ENCODE peak calls at places on chromosomes 13 and 19, in ten cellular contexts. One of them, this sample, is unnamed.

GRCh38 chr19:27764186-27764804 is 1448.7 kb downstream of the UQCRFS1 start:
- DNase-seq in T47D: no peak
- DNase-seq in dermis microvascular lymphatic vessel endothelial cell: no peak
- DNase-seq in HS-27A: no peak
- DNase-seq in NCI-H1092 treated with DMSO at 0.1 percent for 48 hours: no peak
- DNase-seq in COR-L47: no peak
- DNase-seq in bronchial epithelial cell: no peak
- DNase-seq in EH: no peak
- DNase-seq in sciatic nerve: peak
- DNase-seq in C1 segment of cervical spinal cord: no peak
- DNase-seq in this sample: no peak

GRCh38 chr19:23799321-23799720 is 40.6 kb upstream of the ZNF681 start:
- DNase-seq in sciatic nerve: no peak
- DNase-seq in NCI-H1092 treated with DMSO at 0.1 percent for 48 hours: peak
- DNase-seq in dermis microvascular lymphatic vessel endothelial cell: peak
- DNase-seq in HS-27A: no peak
- DNase-seq in COR-L47: no peak
- DNase-seq in bronchial epithelial cell: no peak
- DNase-seq in EH: no peak
- DNase-seq in T47D: no peak
- DNase-seq in C1 segment of cervical spinal cord: no peak
- DNase-seq in this sample: no peak

GRCh38 chr13:75357576-75358295 is 124.2 kb downstream of the TBC1D4 start:
- DNase-seq in HS-27A: no peak
- DNase-seq in NCI-H1092 treated with DMSO at 0.1 percent for 48 hours: peak
- DNase-seq in T47D: peak
- DNase-seq in dermis microvascular lymphatic vessel endothelial cell: peak
- DNase-seq in bronchial epithelial cell: peak
- DNase-seq in sciatic nerve: no peak
- DNase-seq in C1 segment of cervical spinal cord: no peak
- DNase-seq in EH: peak
- DNase-seq in COR-L47: peak
- DNase-seq in this sample: peak

GRCh38 chr13:97142452-97142851 is 79.7 kb upstream of the MBNL2 start:
- DNase-seq in sciatic nerve: no peak
- DNase-seq in NCI-H1092 treated with DMSO at 0.1 percent for 48 hours: no peak
- DNase-seq in HS-27A: no peak
- DNase-seq in C1 segment of cervical spinal cord: no peak
- DNase-seq in COR-L47: no peak
- DNase-seq in EH: no peak
- DNase-seq in dermis microvascular lymphatic vessel endothelial cell: no peak
- DNase-seq in bronchial epithelial cell: no peak
- DNase-seq in T47D: peak
- DNase-seq in this sample: peak

GRCh38 chr13:99281811-99282263 is 23.7 kb upstream of the GPR18 start:
- DNase-seq in NCI-H1092 treated with DMSO at 0.1 percent for 48 hours: no peak
- DNase-seq in bronchial epithelial cell: no peak
- DNase-seq in EH: no peak
- DNase-seq in COR-L47: no peak
- DNase-seq in sciatic nerve: peak
- DNase-seq in HS-27A: no peak
- DNase-seq in T47D: no peak
- DNase-seq in C1 segment of cervical spinal cord: no peak
- DNase-seq in dermis microvascular lymphatic vessel endothelial cell: no peak
- DNase-seq in this sample: no peak

GRCh38 chr13:109744512-109745051 is 41.8 kb downstream of the IRS2 start:
- DNase-seq in EH: peak
- DNase-seq in bronchial epithelial cell: no peak
- DNase-seq in NCI-H1092 treated with DMSO at 0.1 percent for 48 hours: peak
- DNase-seq in COR-L47: peak
- DNase-seq in sciatic nerve: no peak
- DNase-seq in T47D: peak
- DNase-seq in C1 segment of cervical spinal cord: no peak
- DNase-seq in HS-27A: no peak
- DNase-seq in dermis microvascular lymphatic vessel endothelial cell: no peak
- DNase-seq in this sample: no peak

GRCh38 chr13:26112843-26113242 is 61.0 kb upstream of the SHISA2 start:
- DNase-seq in T47D: peak
- DNase-seq in HS-27A: no peak
- DNase-seq in sciatic nerve: no peak
- DNase-seq in COR-L47: no peak
- DNase-seq in NCI-H1092 treated with DMSO at 0.1 percent for 48 hours: no peak
- DNase-seq in EH: no peak
- DNase-seq in dermis microvascular lymphatic vessel endothelial cell: no peak
- DNase-seq in C1 segment of cervical spinal cord: no peak
- DNase-seq in bronchial epithelial cell: peak
- DNase-seq in this sample: no peak

GRCh38 chr13:99322297-99323103 is 15.3 kb upstream of the GPR183 start:
- DNase-seq in NCI-H1092 treated with DMSO at 0.1 percent for 48 hours: no peak
- DNase-seq in HS-27A: peak
- DNase-seq in sciatic nerve: no peak
- DNase-seq in C1 segment of cervical spinal cord: no peak
- DNase-seq in dermis microvascular lymphatic vessel endothelial cell: no peak
- DNase-seq in COR-L47: no peak
- DNase-seq in T47D: no peak
- DNase-seq in EH: peak
- DNase-seq in bronchial epithelial cell: peak
- DNase-seq in this sample: peak

GRCh38 chr19:34540811-34541557 is 59.4 kb downstream of the WTIP start:
- DNase-seq in sciatic nerve: no peak
- DNase-seq in dermis microvascular lymphatic vessel endothelial cell: no peak
- DNase-seq in T47D: no peak
- DNase-seq in HS-27A: no peak
- DNase-seq in NCI-H1092 treated with DMSO at 0.1 percent for 48 hours: no peak
- DNase-seq in EH: no peak
- DNase-seq in bronchial epithelial cell: no peak
- DNase-seq in COR-L47: no peak
- DNase-seq in C1 segment of cervical spinal cord: no peak
- DNase-seq in this sample: no peak

GRCh38 chr13:98041081-98041820 is 87.8 kb downstream of the IPO5 start:
- DNase-seq in EH: peak
- DNase-seq in T47D: no peak
- DNase-seq in sciatic nerve: no peak
- DNase-seq in COR-L47: no peak
- DNase-seq in C1 segment of cervical spinal cord: no peak
- DNase-seq in bronchial epithelial cell: peak
- DNase-seq in dermis microvascular lymphatic vessel endothelial cell: no peak
- DNase-seq in NCI-H1092 treated with DMSO at 0.1 percent for 48 hours: no peak
- DNase-seq in HS-27A: no peak
- DNase-seq in this sample: no peak

GRCh38 chr13:19860884-19861655 is 2.4 kb downstream of the ZMYM5 start:
- DNase-seq in dermis microvascular lymphatic vessel endothelial cell: no peak
- DNase-seq in NCI-H1092 treated with DMSO at 0.1 percent for 48 hours: no peak
- DNase-seq in T47D: peak
- DNase-seq in HS-27A: no peak
- DNase-seq in COR-L47: no peak
- DNase-seq in EH: peak
- DNase-seq in bronchial epithelial cell: peak
- DNase-seq in C1 segment of cervical spinal cord: no peak
- DNase-seq in sciatic nerve: no peak
- DNase-seq in this sample: peak

GRCh38 chr13:110331362-110331761 is 24.3 kb downstream of the COL4A2 start:
- DNase-seq in EH: peak
- DNase-seq in dermis microvascular lymphatic vessel endothelial cell: no peak
- DNase-seq in COR-L47: no peak
- DNase-seq in bronchial epithelial cell: no peak
- DNase-seq in NCI-H1092 treated with DMSO at 0.1 percent for 48 hours: no peak
- DNase-seq in C1 segment of cervical spinal cord: no peak
- DNase-seq in HS-27A: no peak
- DNase-seq in sciatic nerve: no peak
- DNase-seq in T47D: no peak
- DNase-seq in this sample: no peak

GRCh38 chr13:35598790-35599369 is 122.4 kb upstream of the MAB21L1 start:
- DNase-seq in COR-L47: no peak
- DNase-seq in dermis microvascular lymphatic vessel endothelial cell: no peak
- DNase-seq in C1 segment of cervical spinal cord: no peak
- DNase-seq in T47D: no peak
- DNase-seq in NCI-H1092 treated with DMSO at 0.1 percent for 48 hours: no peak
- DNase-seq in sciatic nerve: no peak
- DNase-seq in bronchial epithelial cell: peak
- DNase-seq in EH: peak
- DNase-seq in HS-27A: no peak
- DNase-seq in this sample: peak

GRCh38 chr13:110772091-110772984 is 58.8 kb downstream of the ING1 start:
- DNase-seq in EH: no peak
- DNase-seq in bronchial epithelial cell: no peak
- DNase-seq in C1 segment of cervical spinal cord: no peak
- DNase-seq in T47D: no peak
- DNase-seq in COR-L47: no peak
- DNase-seq in sciatic nerve: no peak
- DNase-seq in NCI-H1092 treated with DMSO at 0.1 percent for 48 hours: no peak
- DNase-seq in HS-27A: no peak
- DNase-seq in dermis microvascular lymphatic vessel endothelial cell: peak
- DNase-seq in this sample: no peak

GRCh38 chr19:19105365-19106060 is 32.8 kb downstream of the TMEM161A start:
- DNase-seq in dermis microvascular lymphatic vessel endothelial cell: no peak
- DNase-seq in sciatic nerve: peak
- DNase-seq in EH: peak
- DNase-seq in bronchial epithelial cell: peak
- DNase-seq in NCI-H1092 treated with DMSO at 0.1 percent for 48 hours: no peak
- DNase-seq in COR-L47: no peak
- DNase-seq in C1 segment of cervical spinal cord: no peak
- DNase-seq in HS-27A: no peak
- DNase-seq in T47D: no peak
- DNase-seq in this sample: peak

This sample was measured in endothelial cell of umbilical vein.